ENCODE peak calls at places on chromosomes 4 and X, in seven cellular contexts. H is mesenteric fat pad, G is HFFc6, C is H1, L is ovary, F is iris pigment epithelial cell, X is upper lobe of right lung. Q is an unnamed sample.

GRCh38 chr4:76904646-76905190 is 6.8 kb upstream of the SOWAHB start:
- DNase-seq in F (no peak), G (no peak), C (no peak), X (no peak), H (no peak), L (no peak), Q (no peak)

GRCh38 chrX:148049441-148049840 is 68.3 kb downstream of the FMR1NB start:
- DNase-seq in H (no peak), X (no peak), F (peak), L (no peak), C (no peak), G (no peak), Q (peak)

GRCh38 chr4:123749408-123749807 is 352.8 kb downstream of the SPRY1 start:
- DNase-seq in G (no peak), H (no peak), F (no peak), C (no peak), X (no peak), L (no peak), Q (no peak)

GRCh38 chr4:99591757-99592156 is 17.1 kb downstream of the MTTP start:
- DNase-seq in C (no peak), H (no peak), G (no peak), X (no peak), F (no peak), L (no peak), Q (no peak)

GRCh38 chr4:40377462-40378385 is 42.6 kb downstream of the CHRNA9 start:
- DNase-seq in F (peak), L (no peak), C (no peak), X (no peak), H (no peak), G (peak), Q (no peak)

GRCh38 chr4:53453385-53453784 is 75.9 kb downstream of the FIP1L1 start:
- DNase-seq in F (peak), G (no peak), X (no peak), L (no peak), C (no peak), H (no peak), Q (no peak)

GRCh38 chrX:104270916-104271512 is 16.3 kb upstream of the ESX1 start:
- DNase-seq in G (peak), L (peak), C (no peak), X (no peak), F (peak), H (no peak), Q (peak)

GRCh38 chr4:23368081-23368697 is 521.7 kb downstream of the PPARGC1A start:
- DNase-seq in C (peak), X (no peak), G (no peak), F (no peak), L (no peak), H (no peak), Q (no peak)

GRCh38 chr4:5801696-5802095 is 90.7 kb downstream of the EVC start:
- DNase-seq in H (peak), G (no peak), L (no peak), X (no peak), F (no peak), C (no peak), Q (no peak)

GRCh38 chrX:10900585-10901289 is 210.4 kb upstream of the HCCS start:
- DNase-seq in C (no peak), X (no peak), L (no peak), G (no peak), H (no peak), F (peak), Q (no peak)

GRCh38 chr4:169658196-169658595 is 37.8 kb downstream of the CLCN3 start:
- DNase-seq in L (no peak), H (no peak), X (no peak), G (no peak), F (no peak), C (no peak), Q (no peak)

GRCh38 chrX:42247241-42247640 is 323.9 kb upstream of the CASK start:
- DNase-seq in L (no peak), C (no peak), F (peak), H (no peak), G (no peak), X (no peak), Q (no peak)

GRCh38 chr4:3483471-3483921 is 20.4 kb downstream of the DOK7 start:
- DNase-seq in F (no peak), G (peak), X (no peak), C (no peak), H (no peak), L (no peak), Q (no peak)

GRCh38 chr4:2954358-2955185 is 8.6 kb downstream of the NOP14 start:
- DNase-seq in X (no peak), G (no peak), H (no peak), F (no peak), C (no peak), L (no peak), Q (no peak)

GRCh38 chr4:38923746-38924145 is 56.1 kb downstream of the FAM114A1 start:
- DNase-seq in L (no peak), H (no peak), C (no peak), G (no peak), F (no peak), X (no peak), Q (no peak)

Q was measured in pons.